ENCODE peak calls at places on chromosomes 4 and X, in seven cellular contexts. One of them, this sample, is unnamed.

GRCh38 chrX:103396186-103396585 is 19.8 kb downstream of the BEX3 start:
- DNase-seq in activated T-helper 1 cell treated with Interleukin-2 at 50 U/mL for 16 hours: no peak
- DNase-seq in NCI-H226: peak; percentile 60
- DNase-seq in amygdala: no peak
- DNase-seq in EL: peak; percentile 71
- DNase-seq in pancreas: no peak
- DNase-seq in M059J: peak; percentile 75
- DNase-seq in this sample: peak; percentile 29

GRCh38 chr4:148965080-148965479 is 522.9 kb upstream of the NR3C2 start:
- DNase-seq in M059J: no peak
- DNase-seq in NCI-H226: no peak
- DNase-seq in EL: no peak
- DNase-seq in activated T-helper 1 cell treated with Interleukin-2 at 50 U/mL for 16 hours: no peak
- DNase-seq in pancreas: no peak
- DNase-seq in amygdala: no peak
- DNase-seq in this sample: no peak

GRCh38 chr4:70197842-70198241 is 2.3 kb downstream of the ODAM start:
- DNase-seq in NCI-H226: peak; percentile 56
- DNase-seq in activated T-helper 1 cell treated with Interleukin-2 at 50 U/mL for 16 hours: no peak
- DNase-seq in amygdala: no peak
- DNase-seq in M059J: no peak
- DNase-seq in pancreas: no peak
- DNase-seq in EL: no peak
- DNase-seq in this sample: no peak

GRCh38 chrX:27186671-27187070 is 276.5 kb downstream of the PPP4R3C start:
- DNase-seq in M059J: peak; percentile 28
- DNase-seq in NCI-H226: no peak
- DNase-seq in EL: peak; percentile 0
- DNase-seq in pancreas: no peak
- DNase-seq in activated T-helper 1 cell treated with Interleukin-2 at 50 U/mL for 16 hours: no peak
- DNase-seq in amygdala: no peak
- DNase-seq in this sample: peak; percentile 14

GRCh38 chrX:154918060-154918483 is 31.9 kb downstream of the F8A1 start:
- DNase-seq in M059J: peak; percentile 84
- DNase-seq in EL: peak; percentile 77
- DNase-seq in NCI-H226: peak; percentile 37
- DNase-seq in activated T-helper 1 cell treated with Interleukin-2 at 50 U/mL for 16 hours: no peak
- DNase-seq in pancreas: no peak
- DNase-seq in amygdala: peak; percentile 1
- DNase-seq in this sample: peak; percentile 76

GRCh38 chr4:56655209-56655626 is 25.9 kb downstream of the HOPX start:
- DNase-seq in EL: peak; percentile 57
- DNase-seq in NCI-H226: no peak
- DNase-seq in activated T-helper 1 cell treated with Interleukin-2 at 50 U/mL for 16 hours: no peak
- DNase-seq in M059J: peak; percentile 48
- DNase-seq in pancreas: peak; percentile 58
- DNase-seq in amygdala: no peak
- DNase-seq in this sample: no peak

GRCh38 chr4:154781126-154781982 is at the start of gene RBM46:
- DNase-seq in pancreas: peak; percentile 55
- DNase-seq in amygdala: no peak
- DNase-seq in EL: no peak
- DNase-seq in M059J: no peak
- DNase-seq in activated T-helper 1 cell treated with Interleukin-2 at 50 U/mL for 16 hours: no peak
- DNase-seq in NCI-H226: no peak
- DNase-seq in this sample: no peak

GRCh38 chr4:2954358-2955185 is 8.6 kb downstream of the NOP14 start:
- DNase-seq in NCI-H226: no peak
- DNase-seq in pancreas: peak; percentile 29
- DNase-seq in EL: no peak
- DNase-seq in M059J: no peak
- DNase-seq in activated T-helper 1 cell treated with Interleukin-2 at 50 U/mL for 16 hours: no peak
- DNase-seq in amygdala: no peak
- DNase-seq in this sample: no peak

GRCh38 chr4:111883557-111883999 is 261.7 kb upstream of the FAM241A start:
- DNase-seq in EL: no peak
- DNase-seq in NCI-H226: no peak
- DNase-seq in activated T-helper 1 cell treated with Interleukin-2 at 50 U/mL for 16 hours: no peak
- DNase-seq in pancreas: no peak
- DNase-seq in M059J: peak; percentile 10
- DNase-seq in amygdala: no peak
- DNase-seq in this sample: no peak

GRCh38 chr4:176760468-176760867 is 32.3 kb downstream of the VEGFC start:
- DNase-seq in amygdala: no peak
- DNase-seq in pancreas: no peak
- DNase-seq in activated T-helper 1 cell treated with Interleukin-2 at 50 U/mL for 16 hours: no peak
- DNase-seq in M059J: no peak
- DNase-seq in EL: no peak
- DNase-seq in NCI-H226: peak; percentile 24
- DNase-seq in this sample: peak; percentile 18

GRCh38 chrX:20056704-20057103 is 60.0 kb downstream of the MAP7D2 start:
- DNase-seq in pancreas: no peak
- DNase-seq in activated T-helper 1 cell treated with Interleukin-2 at 50 U/mL for 16 hours: no peak
- DNase-seq in NCI-H226: no peak
- DNase-seq in amygdala: no peak
- DNase-seq in M059J: peak; percentile 88
- DNase-seq in EL: no peak
- DNase-seq in this sample: no peak

This sample was measured in RPMI7951.